ENCODE peak calls at places on chromosomes 1 and 21, in nine cellular contexts. N, B, G, Q, A, X, I, R and V are unnamed samples.

GRCh38 chr1:206685749-206686485 is 1.2 kb downstream of the MAPKAPK2 start:
- DNase-seq in A (no peak), Q (no peak), R (peak), N (peak), G (peak), B (peak), X (peak), I (peak), V (peak)

GRCh38 chr1:220952941-220953340 is 73.7 kb downstream of the HLX start:
- DNase-seq in R (no peak), X (no peak), N (no peak), G (no peak), A (no peak), Q (no peak), I (no peak), B (no peak), V (no peak)

GRCh38 chr1:174367892-174368291 is 79.9 kb upstream of the GPR52 start:
- DNase-seq in R (no peak), X (no peak), A (no peak), G (no peak), N (no peak), B (no peak), I (no peak), Q (no peak), V (no peak)

GRCh38 chr1:147757015-147757990 is 3.1 kb downstream of the GJA5 start:
- DNase-seq in B (no peak), X (no peak), N (peak), I (no peak), A (no peak), R (no peak), Q (no peak), G (no peak), V (no peak)

GRCh38 chr1:156198831-156199349 is 5.0 kb downstream of the SLC25A44 start:
- DNase-seq in R (no peak), A (no peak), I (no peak), B (no peak), N (no peak), X (no peak), G (peak), Q (no peak), V (no peak)

GRCh38 chr21:44455524-44456206 is 355 bp downstream of the LRRC3 start:
- DNase-seq in G (peak), N (peak), R (peak), B (peak), I (peak), A (no peak), Q (peak), X (peak), V (peak)

GRCh38 chr1:23529146-23530088 is 1.6 kb downstream of the E2F2 start:
- DNase-seq in Q (no peak), I (no peak), R (no peak), A (peak), X (no peak), N (no peak), G (no peak), B (no peak), V (no peak)

GRCh38 chr1:14897997-14898645 is 255.4 kb upstream of the TMEM51 start:
- DNase-seq in G (no peak), A (no peak), Q (no peak), B (no peak), I (no peak), X (no peak), R (no peak), N (no peak), V (peak)

GRCh38 chr1:180542530-180543171 is 16.1 kb upstream of the OVAAL start:
- DNase-seq in A (no peak), G (no peak), Q (no peak), I (no peak), X (no peak), N (no peak), B (no peak), R (no peak), V (peak)

GRCh38 chr1:55071477-55071876 is 32.1 kb downstream of the PCSK9 start:
- DNase-seq in G (no peak), I (peak), B (no peak), N (peak), R (peak), Q (no peak), X (peak), A (peak), V (peak)

GRCh38 chr1:227378876-227379554 is 60.7 kb upstream of the CDC42BPA start:
- DNase-seq in I (no peak), G (no peak), A (no peak), Q (no peak), B (no peak), R (no peak), X (no peak), N (no peak), V (no peak)

GRCh38 chr1:167066333-167067122 is 23.6 kb downstream of the GPA33 start:
- DNase-seq in G (peak), Q (peak), X (peak), I (peak), B (peak), N (peak), R (peak), A (peak), V (peak)

GRCh38 chr1:116255486-116255885 is 117.6 kb upstream of the ATP1A1 start:
- DNase-seq in X (no peak), Q (no peak), R (no peak), B (no peak), N (no peak), G (no peak), A (no peak), I (no peak), V (no peak)

GRCh38 chr1:212557739-212558664 is 50.6 kb upstream of the ATF3 start:
- DNase-seq in N (peak), Q (no peak), A (no peak), R (peak), B (peak), X (peak), I (peak), G (no peak), V (peak)

GRCh38 chr1:171252482-171252881 is 4.2 kb downstream of the FMO1 start:
- DNase-seq in I (no peak), R (no peak), X (no peak), B (no peak), G (peak), N (no peak), Q (no peak), A (peak), V (no peak)

GRCh38 chr1:200379431-200379755 is 30.4 kb downstream of the ZNF281 start:
- DNase-seq in Q (no peak), X (no peak), I (no peak), B (no peak), A (no peak), N (no peak), G (no peak), R (no peak), V (peak)

GRCh38 chr1:88731475-88731874 is 47.4 kb downstream of the PKN2 start:
- DNase-seq in R (no peak), N (no peak), I (no peak), A (no peak), G (no peak), B (no peak), X (peak), Q (no peak), V (peak)

GRCh38 chr1:160971618-160972056 is 17.0 kb upstream of the ITLN2 start:
- DNase-seq in G (peak), A (no peak), N (no peak), Q (no peak), B (no peak), I (no peak), X (no peak), R (peak), V (no peak)

GRCh38 chr21:39441502-39442475 is 3.8 kb downstream of the LCA5L start:
- DNase-seq in X (peak), A (peak), N (peak), B (peak), Q (peak), I (peak), R (peak), G (peak), V (peak)

GRCh38 chr1:228397966-228398365 is 8.7 kb downstream of the TRIM11 start:
- DNase-seq in R (no peak), N (no peak), A (no peak), I (no peak), X (no peak), Q (no peak), G (no peak), B (no peak), V (no peak)

GRCh38 chr1:148161252-148161901 is 9.3 kb upstream of the NBPF11 start:
- DNase-seq in R (no peak), G (no peak), I (no peak), X (no peak), N (no peak), A (no peak), Q (no peak), B (no peak), V (no peak)

GRCh38 chr1:31571340-31572295 is 4.7 kb upstream of the TINAGL1 start:
- DNase-seq in Q (no peak), R (peak), A (peak), I (no peak), B (no peak), N (no peak), X (no peak), G (no peak), V (no peak)

GRCh38 chr1:112718691-112719418 is 3.7 kb upstream of the PPM1J start:
- DNase-seq in I (peak), Q (peak), B (peak), N (peak), G (peak), A (peak), X (peak), R (peak), V (peak)

DNA sequence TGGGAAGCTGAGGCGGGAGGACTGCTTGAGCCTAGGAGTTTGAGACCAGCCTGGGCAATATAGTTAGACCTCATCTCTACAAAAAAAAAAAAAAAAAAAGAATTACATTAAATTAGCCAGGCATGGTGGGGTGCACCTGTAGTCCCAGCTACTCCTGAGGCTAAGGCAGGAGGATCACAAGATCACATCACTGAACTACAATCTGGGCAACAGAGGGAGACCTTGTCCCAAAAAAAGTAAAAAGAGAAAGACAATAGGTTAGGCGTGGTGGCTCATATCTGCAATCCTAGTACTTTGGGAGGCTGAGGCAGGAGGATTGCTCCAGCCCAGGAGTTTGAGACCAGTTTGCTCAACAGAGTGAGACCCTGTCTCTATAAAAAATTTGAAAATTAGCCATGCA is 130.3 kb downstream of the TIAM1 start:
- DNase-seq in I (no peak), N (no peak), X (no peak), B (no peak), R (no peak), A (no peak), Q (no peak), G (no peak), V (no peak)
- TF ChIP-seq CTCF in I (no peak), N (no peak), X (no peak), B (no peak), R (no peak), A (no peak), Q (no peak), G (no peak), V (no peak)

DNA sequence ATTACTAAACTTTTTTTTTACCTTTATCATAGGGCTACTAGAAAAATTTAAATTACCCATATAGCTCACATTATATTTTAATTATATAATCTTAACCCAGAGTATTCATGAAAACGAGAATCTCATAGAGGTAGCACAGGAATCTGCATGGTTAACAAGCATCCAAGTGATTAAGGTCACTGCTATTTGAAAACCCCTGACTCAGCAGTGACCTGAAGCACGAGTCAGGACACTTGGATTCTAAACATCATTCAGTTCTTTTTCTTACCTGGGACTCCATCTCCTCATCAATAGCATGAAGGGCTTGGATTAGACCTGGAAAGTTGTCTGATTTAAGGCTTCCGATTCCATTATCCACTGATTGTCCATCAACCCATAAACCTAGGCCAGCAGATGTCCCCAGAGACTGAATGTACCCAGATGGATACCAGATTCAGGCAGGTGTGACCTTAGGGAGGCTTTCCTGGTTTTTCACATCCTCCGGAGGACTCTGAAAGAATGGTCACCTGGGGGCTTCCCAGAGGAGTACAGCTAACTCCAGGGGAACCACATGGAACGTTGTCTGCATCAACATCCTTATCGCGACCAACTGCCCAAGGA is 174.3 kb downstream of the SETD4 start:
- DNase-seq in B (no peak), I (no peak), R (no peak), X (no peak), Q (no peak), G (no peak), N (no peak), A (no peak), V (no peak)
- TF ChIP-seq CTCF in B (no peak), I (no peak), R (no peak), X (no peak), Q (no peak), G (no peak), N (no peak), A (no peak), V (no peak)

DNA sequence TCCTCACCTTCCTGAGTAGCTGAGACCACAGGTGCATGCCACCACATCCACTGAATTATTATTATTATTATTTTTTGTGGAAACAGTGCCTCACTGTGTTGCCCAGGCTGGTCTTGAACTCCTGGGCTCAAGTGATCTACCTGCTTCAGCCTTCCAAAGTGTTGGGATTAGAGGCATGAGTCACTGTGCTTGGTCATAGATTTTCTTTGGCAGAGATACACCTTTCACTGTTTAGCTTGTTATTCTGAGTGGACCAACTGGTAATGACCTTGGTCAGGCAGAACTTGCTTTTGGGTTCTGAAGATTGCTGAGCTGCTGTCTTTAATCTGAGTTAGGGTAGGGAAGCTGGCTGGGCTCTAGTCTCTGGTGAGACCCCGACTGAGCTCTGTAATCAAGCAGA is 66.8 kb downstream of the DNAH14 start:
- DNase-seq in A (no peak), I (no peak), Q (no peak), X (no peak), B (no peak), G (no peak), N (peak), R (no peak), V (no peak)
- TF ChIP-seq CTCF in A (no peak), I (no peak), Q (no peak), X (no peak), B (no peak), G (no peak), N (no peak), R (no peak), V (no peak)

DNA sequence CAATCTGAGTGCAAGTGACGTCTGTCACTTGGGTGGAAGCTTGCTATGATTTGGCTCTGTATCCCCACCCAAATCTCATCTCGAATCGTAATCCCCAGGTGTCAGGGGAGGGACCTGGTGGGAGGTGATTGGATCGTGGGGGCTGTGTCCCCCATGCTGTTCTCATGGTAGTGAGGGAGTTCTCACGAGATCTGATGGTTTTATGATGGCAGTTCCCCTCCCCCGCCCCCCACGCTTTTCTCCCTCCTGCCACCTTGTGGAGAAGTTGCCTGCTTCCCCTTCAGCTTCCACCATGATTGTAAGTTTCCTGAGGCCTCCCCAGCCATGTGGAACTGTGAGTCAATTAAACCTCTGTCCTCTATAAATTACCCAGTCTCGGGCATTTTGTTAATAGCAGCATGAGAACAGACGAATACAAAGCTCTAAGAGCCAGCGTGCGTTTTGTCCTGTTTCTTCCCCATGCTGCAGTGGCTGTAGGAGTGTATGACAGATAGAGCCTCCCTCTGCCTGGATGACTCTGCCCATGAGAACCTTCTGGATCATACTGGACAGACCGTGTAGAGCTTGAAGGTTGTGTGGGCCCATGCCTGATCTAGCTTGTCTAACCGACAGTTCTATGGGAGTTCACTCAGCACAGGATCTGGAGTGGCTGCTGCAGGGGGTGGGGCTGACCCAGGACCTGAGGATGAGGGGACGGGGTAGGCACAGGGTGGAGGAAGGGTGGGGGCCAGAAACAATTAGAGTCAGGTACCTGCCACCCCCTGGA is 139.7 kb upstream of the ERRFI1 start:
- DNase-seq in Q (no peak), G (no peak), X (no peak), R (peak), B (no peak), N (no peak), A (peak), I (no peak), V (no peak)
- TF ChIP-seq CTCF in Q (no peak), G (no peak), X (no peak), R (peak), B (no peak), N (no peak), A (peak), I (no peak), V (no peak)

GRCh38 chr21:37658994-37659458 is 257.2 kb downstream of the KCNJ6 start:
- DNase-seq in I (no peak), G (no peak), A (no peak), N (no peak), Q (no peak), X (peak), B (peak), R (no peak), V (peak)
- TF ChIP-seq CTCF in I (no peak), G (no peak), A (no peak), N (no peak), Q (no peak), X (peak), B (peak), R (no peak), V (peak)

GRCh38 chr21:37746849-37747248 is 169.4 kb downstream of the KCNJ6 start:
- DNase-seq in I (no peak), A (no peak), Q (no peak), N (no peak), G (no peak), B (no peak), R (no peak), X (no peak), V (no peak)
- TF ChIP-seq CTCF in I (no peak), A (no peak), Q (no peak), N (no peak), G (no peak), B (no peak), R (no peak), X (no peak), V (no peak)

GRCh38 chr21:42233067-42233981 is 14.4 kb downstream of the ABCG1 start:
- DNase-seq in R (peak), X (peak), I (no peak), A (peak), Q (peak), G (peak), B (peak), N (peak), V (peak)
- TF ChIP-seq CTCF in R (peak), X (peak), I (no peak), A (peak), Q (peak), G (peak), B (peak), N (no peak), V (no peak)

DNA sequence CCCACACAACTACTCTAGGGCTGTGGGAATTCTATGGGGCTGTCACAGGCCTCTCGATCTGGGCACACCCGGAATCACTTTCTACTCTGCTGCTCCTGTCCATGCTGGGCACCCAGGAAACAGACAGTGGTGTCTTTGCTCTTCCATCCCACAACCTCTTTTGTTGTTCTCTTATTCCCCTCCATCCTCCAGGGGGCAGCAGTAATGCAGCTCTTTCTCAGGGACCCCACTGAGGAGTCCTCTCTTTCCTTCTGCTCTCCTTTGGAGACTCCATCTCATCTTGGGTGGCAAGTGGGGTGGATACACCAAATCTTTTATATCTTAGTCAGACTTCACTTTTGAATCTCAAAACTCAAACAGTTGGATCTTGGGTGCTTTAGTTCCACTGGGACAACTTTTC is 206.3 kb downstream of the HS2ST1 start:
- DNase-seq in B (no peak), N (no peak), Q (no peak), X (no peak), I (no peak), R (peak), A (peak), G (no peak), V (no peak)
- TF ChIP-seq CTCF in B (no peak), N (peak), Q (no peak), X (peak), I (no peak), R (peak), A (peak), G (peak), V (peak)

GRCh38 chr1:182782587-182782913 is 7.0 kb upstream of the NPL start:
- DNase-seq in Q (no peak), R (no peak), G (no peak), X (no peak), A (no peak), N (no peak), I (no peak), B (no peak), V (no peak)
- TF ChIP-seq CTCF in Q (no peak), R (no peak), G (no peak), X (no peak), A (no peak), N (no peak), I (no peak), B (no peak), V (no peak)

DNA sequence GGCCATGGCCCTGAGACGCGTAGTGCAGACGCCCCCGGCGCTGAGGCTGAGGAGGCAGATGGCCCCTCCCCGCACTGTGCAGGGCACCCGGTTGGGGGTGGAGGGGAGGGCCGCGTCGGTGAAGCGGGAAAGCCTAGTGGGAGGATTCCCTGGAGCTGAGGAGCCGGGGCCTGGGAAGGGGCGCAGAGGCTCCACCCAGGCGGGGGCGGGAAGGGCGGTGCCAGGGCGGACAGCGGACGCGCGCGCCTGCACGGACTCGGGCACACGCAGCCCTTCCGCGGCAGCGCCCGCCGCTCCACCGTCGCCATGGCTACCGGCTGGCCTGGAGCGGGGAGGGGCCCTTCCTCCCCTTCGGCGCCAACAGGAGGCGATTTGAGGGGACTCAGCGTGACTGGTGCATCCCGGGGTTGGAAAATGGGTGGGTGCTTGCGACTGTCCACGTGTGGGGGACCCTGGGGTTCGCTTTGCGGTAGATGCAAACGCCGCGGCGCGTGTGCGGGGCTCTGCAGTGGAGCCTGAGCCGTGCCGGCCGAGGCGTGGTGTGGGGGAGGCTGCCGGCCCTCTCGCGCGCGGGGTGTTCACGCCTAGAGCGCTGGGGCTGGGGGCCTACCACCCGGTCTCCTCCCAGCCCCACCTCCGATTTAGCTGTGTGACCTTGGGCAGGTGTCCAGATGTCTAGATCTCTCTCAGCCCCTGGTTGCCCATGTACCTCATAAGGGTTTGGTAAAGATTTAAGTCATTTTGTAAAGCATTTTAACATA is 35.1 kb downstream of the PTPRF start:
- DNase-seq in I (peak), N (no peak), A (no peak), X (peak), R (peak), Q (peak), B (peak), G (peak), V (peak)
- TF ChIP-seq CTCF in I (no peak), N (no peak), A (no peak), X (no peak), R (no peak), Q (no peak), B (no peak), G (no peak), V (no peak)